ENCODE peak calls at places on chromosome 1, in seven cellular contexts. O is lung; C is fibroblast of lung; H is astrocyte; I is CD8-positive, alpha-beta memory T cell; D is cardiac muscle cell; E is adrenal gland. K is an unnamed sample.

GRCh38 chr1:29372108-29372507 is 135.8 kb downstream of the PTPRU start:
- DNase-seq in D (no peak), C (no peak), E (no peak), O (no peak), H (no peak), I (no peak), K (no peak)

GRCh38 chr1:226882631-226883409 is 12.4 kb downstream of the PSEN2 start:
- DNase-seq in C (peak; percentile 45), H (peak; percentile 45), I (peak; percentile 47), D (peak; percentile 40), O (no peak), E (no peak), K (no peak)

GRCh38 chr1:227728892-227729143 is 6.3 kb downstream of the JMJD4 start:
- DNase-seq in D (no peak), C (no peak), I (no peak), O (no peak), E (no peak), H (no peak), K (no peak)

GRCh38 chr1:109191377-109191776 is 22.3 kb upstream of the SARS1 start:
- DNase-seq in H (no peak), D (no peak), I (no peak), E (no peak), C (no peak), O (no peak), K (no peak)

GRCh38 chr1:165443539-165444289 is 1.2 kb downstream of the RXRG start:
- DNase-seq in C (no peak), E (no peak), O (no peak), D (no peak), I (no peak), H (no peak), K (no peak)

GRCh38 chr1:169295425-169295824 is 72.2 kb downstream of the NME7 start:
- DNase-seq in E (no peak), C (no peak), O (no peak), D (no peak), H (peak; percentile 56), I (no peak), K (no peak)

GRCh38 chr1:191851799-191852595 is 306.3 kb upstream of the RGS18 start:
- DNase-seq in D (peak; percentile 22), O (no peak), E (no peak), I (no peak), H (peak; percentile 74), C (peak; percentile 37), K (peak; percentile 76)

GRCh38 chr1:214236477-214236876 is 44.5 kb upstream of the SMYD2 start:
- DNase-seq in D (no peak), I (no peak), E (no peak), O (no peak), H (no peak), C (no peak), K (no peak)

GRCh38 chr1:3590951-3591865 is 20.1 kb downstream of the MEGF6 start:
- DNase-seq in I (no peak), D (no peak), O (no peak), E (no peak), C (no peak), H (no peak), K (no peak)

GRCh38 chr1:224615861-224616760 is at the start of gene CNIH3:
- DNase-seq in C (peak; percentile 83), H (peak; percentile 87), O (no peak), D (peak; percentile 55), I (peak; percentile 20), E (no peak), K (peak; percentile 74)

GRCh38 chr1:168626326-168626725 is 49.9 kb downstream of the XCL1 start:
- DNase-seq in D (no peak), O (no peak), E (no peak), I (no peak), C (no peak), H (peak; percentile 17), K (no peak)

GRCh38 chr1:224045556-224045955 is 68.4 kb upstream of the FBXO28 start:
- DNase-seq in E (no peak), O (no peak), D (no peak), C (no peak), I (no peak), H (no peak), K (no peak)

GRCh38 chr1:53681647-53682368 is 57.2 kb downstream of the GLIS1 start:
- DNase-seq in H (no peak), D (peak; percentile 49), C (peak; percentile 26), E (no peak), I (peak; percentile 19), O (peak; percentile 32), K (no peak)

GRCh38 chr1:17293681-17294415 is 14.1 kb upstream of the PADI4 start:
- DNase-seq in E (no peak), I (no peak), C (no peak), D (no peak), O (no peak), H (no peak), K (no peak)

DNA sequence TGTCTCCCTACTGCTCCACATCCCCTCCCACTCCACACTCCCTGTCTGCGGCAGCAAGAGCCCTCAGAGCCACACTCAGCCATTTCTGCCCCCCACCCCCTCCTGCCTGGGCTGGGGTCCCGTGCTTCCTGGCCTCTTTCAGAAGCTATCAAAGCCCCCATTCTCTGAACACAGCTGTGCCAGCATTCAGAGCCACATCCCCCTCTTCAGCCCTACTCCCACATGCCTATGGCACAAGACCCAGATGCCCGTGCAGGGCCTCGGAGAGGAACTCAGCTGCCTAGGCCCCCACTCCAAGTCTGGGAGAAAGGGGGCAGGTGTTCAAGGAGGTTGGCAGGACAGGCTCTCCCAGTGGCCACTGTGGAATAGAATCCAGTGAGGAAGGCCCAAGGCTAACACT is 3.7 kb upstream of the BCAN start:
- DNase-seq in D (no peak), E (no peak), H (no peak), I (no peak), C (no peak), O (no peak), K (no peak)
- H3K36me3 ChIP-seq in D (no peaks in the 10 kb centered on the region), E (no peaks in the 10 kb centered on the region), H (no peaks in the 10 kb centered on the region), I (no peaks in the 10 kb centered on the region), C (no peaks in the 10 kb centered on the region), O (no peaks in the 10 kb centered on the region), K (no peaks in the 10 kb centered on the region)

DNA sequence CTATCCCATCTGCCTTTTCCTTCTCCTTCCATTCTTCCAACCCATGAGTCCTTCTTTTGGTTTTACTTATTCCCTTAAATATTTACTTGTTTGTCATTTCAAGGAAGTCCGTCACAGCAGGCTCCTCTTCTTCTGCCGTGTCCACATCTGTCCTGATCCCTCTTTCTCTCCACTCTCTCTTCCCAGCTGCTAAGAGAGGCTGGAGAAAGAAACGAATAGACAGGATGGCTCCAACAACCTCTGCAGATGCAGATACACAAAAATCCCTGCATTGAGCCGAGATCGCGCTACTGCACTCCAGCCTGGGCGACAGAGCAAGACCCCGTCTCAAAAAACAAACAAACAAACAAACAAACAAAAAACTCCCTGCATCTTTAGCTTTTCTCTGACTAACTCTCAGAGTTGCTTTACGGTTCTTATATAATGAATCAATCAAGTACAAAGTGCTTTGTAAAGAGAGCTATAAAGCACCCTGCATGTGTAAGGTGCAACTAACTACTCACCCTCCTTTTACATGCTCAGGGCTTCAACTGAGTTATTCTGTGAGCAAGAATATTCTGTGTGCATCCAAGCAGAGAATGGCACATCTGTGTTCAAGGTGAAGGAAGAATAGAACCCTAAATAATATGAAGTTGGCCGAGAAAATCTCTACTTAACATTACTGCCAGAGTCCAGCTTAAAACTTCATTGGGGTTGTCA is 3.8 kb upstream of the SAMD13 start:
- DNase-seq in D (no peak), C (no peak), E (no peak), I (no peak), H (no peak), O (no peak), K (no peak)
- H3K4me3 ChIP-seq in D (peak overlapping the region; percentile 49), C (peak overlapping the region; percentile 79), E (no peak overlapping the region), I (peak overlapping the region; percentile 64), H (peak overlapping the region; percentile 88), O (no peak overlapping the region), K (peak overlapping the region; percentile 81)

DNA sequence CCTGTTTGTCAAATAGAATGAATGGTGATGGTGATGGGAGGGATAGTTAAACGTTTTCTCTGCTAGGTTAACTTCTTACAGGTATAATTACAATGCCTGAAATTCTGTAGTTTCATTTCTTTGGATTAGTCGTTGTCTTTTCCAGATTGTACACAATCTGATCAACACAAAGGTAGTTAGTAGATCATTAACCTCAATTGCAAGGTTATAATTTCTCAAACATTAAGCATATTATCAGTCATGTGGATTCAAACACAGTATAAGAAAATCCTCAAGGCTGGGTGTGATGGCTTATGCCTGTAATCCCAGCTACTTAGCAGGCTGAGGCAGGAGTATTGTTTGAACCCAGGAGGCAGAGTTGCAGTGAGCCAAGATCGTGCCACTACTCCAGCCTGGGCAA is 20.6 kb downstream of the SYNC start:
- DNase-seq in D (no peak), C (no peak), E (no peak), H (no peak), O (no peak), I (no peak), K (no peak)
- H3K36me3 ChIP-seq in D (peaks cover 55% of the 10 kb centered on the region), C (peaks cover 8% of the 10 kb centered on the region), E (peaks cover 54% of the 10 kb centered on the region), H (peaks cover 69% of the 10 kb centered on the region), O (peaks cover 17% of the 10 kb centered on the region), I (peaks cover 49% of the 10 kb centered on the region), K (peaks cover 90% of the 10 kb centered on the region)

GRCh38 chr1:159799446-159799985 is 2.6 kb upstream of the FCRL6 start:
- DNase-seq in D (no peak), H (no peak), C (no peak), O (no peak), E (no peak), I (no peak), K (no peak)

GRCh38 chr1:159802060-159802459 is at the start of gene FCRL6:
- DNase-seq in H (no peak), C (no peak), E (no peak), D (no peak), O (no peak), I (no peak), K (no peak)

GRCh38 chr1:159800177-159800935 is 1.8 kb upstream of the FCRL6 start:
- DNase-seq in C (no peak), O (no peak), I (peak; percentile 29), H (no peak), E (no peak), D (no peak), K (no peak)

GRCh38 chr1:159804924-159805323 is 2.8 kb downstream of the FCRL6 start:
- DNase-seq in O (no peak), I (no peak), C (no peak), H (no peak), E (peak; percentile 63), D (no peak), K (no peak)

GRCh38 chr1:159803946-159804695 is 2.0 kb downstream of the FCRL6 start:
- DNase-seq in I (no peak), D (no peak), E (no peak), C (no peak), O (no peak), H (no peak), K (no peak)
- H3K4me3 ChIP-seq in I (peak overlapping the region; percentile 50), D (no peak overlapping the region), E (no peak overlapping the region), C (no peak overlapping the region), O (no peak overlapping the region), H (no peak overlapping the region), K (no peak overlapping the region)

DNA sequence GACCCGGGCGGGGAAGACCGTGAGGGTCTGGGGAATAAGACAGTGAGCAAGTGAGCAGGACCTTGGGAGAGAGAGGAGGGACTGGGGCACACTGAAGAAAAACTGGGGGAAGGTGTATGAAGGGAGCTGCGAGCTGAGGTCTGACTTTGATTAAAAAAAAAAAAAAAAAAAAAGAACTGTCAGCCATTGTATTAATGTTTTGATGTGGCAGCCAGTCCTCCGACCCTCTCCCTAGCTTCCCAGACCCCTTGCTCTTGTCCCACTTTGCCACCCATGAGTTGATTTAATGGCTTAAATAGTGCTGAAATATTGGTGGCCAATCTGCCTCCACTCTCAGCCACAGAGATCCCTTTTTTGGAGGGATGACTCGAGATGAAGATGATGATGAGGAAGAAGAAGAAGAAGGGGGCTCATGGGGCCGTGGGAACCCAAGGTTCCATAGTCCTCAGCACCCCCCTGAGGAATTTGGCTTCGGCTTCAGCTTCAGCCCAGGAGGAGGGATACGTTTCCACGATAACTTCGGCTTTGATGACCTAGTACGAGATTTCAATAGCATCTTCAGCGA is 652 bp downstream of the HAX1 start:
- DNase-seq in H (no peak), I (no peak), C (no peak), D (no peak), O (peak; percentile 30), E (no peak), K (no peak)
- H3K36me3 ChIP-seq in H (peaks cover 24% of the 10 kb centered on the region), I (peaks cover 26% of the 10 kb centered on the region), C (peaks cover 9% of the 10 kb centered on the region), D (peaks cover 7% of the 10 kb centered on the region), O (peaks cover 31% of the 10 kb centered on the region), E (peaks cover 41% of the 10 kb centered on the region), K (peaks cover 55% of the 10 kb centered on the region)